ENCODE peak calls at places on chromosomes 6 and 20, in five cellular contexts. Z, A, E, P and T are unnamed samples. For H3K4me1, the result is how much of the 10 kb centered on the place peaks cover.

GRCh38 chr6:32609731-32610640 is 20.3 kb upstream of the HLA-DRB1 start:
- DNase-seq in Z (peak), A (no peak), E (no peak), P (peak), T (peak)

GRCh38 chr20:14566505-14566904 is 229.1 kb upstream of the FLRT3 start:
- DNase-seq in Z (no peak), A (no peak), E (no peak), P (no peak), T (no peak)

GRCh38 chr20:35635652-35636051 is 20.0 kb downstream of the SPAG4 start:
- DNase-seq in Z (no peak), A (no peak), E (no peak), P (no peak), T (no peak)

GRCh38 chr20:53819973-53820451 is 226.4 kb upstream of the ZNF217 start:
- DNase-seq in Z (no peak), A (peak), E (no peak), P (no peak), T (peak)

GRCh38 chr20:18686696-18687095 is 98.8 kb downstream of the DTD1 start:
- DNase-seq in Z (no peak), A (no peak), E (no peak), P (no peak), T (no peak)

GRCh38 chr6:6741264-6741663 is 152.7 kb downstream of the LY86 start:
- DNase-seq in Z (no peak), A (no peak), E (no peak), P (no peak), T (no peak)

GRCh38 chr20:40866056-40866455 is 162.6 kb upstream of the TOP1 start:
- DNase-seq in Z (no peak), A (no peak), E (no peak), P (no peak), T (no peak)

GRCh38 chr6:1724616-1725015 is 114.9 kb downstream of the FOXC1 start:
- DNase-seq in Z (peak), A (peak), E (peak), P (no peak), T (peak)

GRCh38 chr6:4133941-4134838 is 1.2 kb downstream of the ECI2 start:
- DNase-seq in Z (peak), A (peak), E (peak), P (peak), T (no peak)

GRCh38 chr6:147067184-147067583 is 137.0 kb upstream of the STXBP5 start:
- DNase-seq in Z (no peak), A (no peak), E (no peak), P (no peak), T (no peak)

GRCh38 chr6:35253249-35253648 is 6.3 kb upstream of the ZNF76 start:
- DNase-seq in Z (no peak), A (no peak), E (no peak), P (no peak), T (no peak)

GRCh38 chr6:104574135-104574750 is 285.5 kb downstream of the HACE1 start:
- DNase-seq in Z (no peak), A (no peak), E (no peak), P (no peak), T (no peak)

GRCh38 chr6:9439931-9440330 is 974.9 kb downstream of the TFAP2A start:
- DNase-seq in Z (no peak), A (no peak), E (no peak), P (no peak), T (no peak)

GRCh38 chr20:24419786-24420185 is 49.6 kb upstream of the SYNDIG1 start:
- DNase-seq in Z (no peak), A (no peak), E (no peak), P (no peak), T (no peak)

GRCh38 chr20:23129891-23130621 is 43.9 kb upstream of the CD93 start:
- DNase-seq in Z (peak), A (no peak), E (no peak), P (no peak), T (no peak)

GRCh38 chr6:163438940-163439335 is 24.4 kb downstream of the QKI start:
- DNase-seq in Z (peak), A (peak), E (peak), P (no peak), T (no peak)

GRCh38 chr6:3340891-3341290 is 82.1 kb downstream of the PSMG4 start:
- DNase-seq in Z (no peak), A (no peak), E (no peak), P (no peak), T (no peak)

GRCh38 chr6:104862456-104862855 is 2.7 kb upstream of the HACE1 start:
- DNase-seq in Z (no peak), A (no peak), E (no peak), P (no peak), T (no peak)

GRCh38 chr20:38304845-38305447 is 990 bp downstream of the BPI start:
- DNase-seq in Z (peak), A (peak), E (no peak), P (peak), T (no peak)

GRCh38 chr6:29504961-29505360 is 17.2 kb upstream of the MAS1L start:
- DNase-seq in Z (no peak), A (no peak), E (no peak), P (no peak), T (no peak)

GRCh38 chr6:71471718-71472117 is 183.1 kb downstream of the OGFRL1 start:
- DNase-seq in Z (no peak), A (no peak), E (no peak), P (no peak), T (no peak)

GRCh38 chr20:35333606-35334005 is 41.4 kb upstream of the FAM83C start:
- DNase-seq in Z (no peak), A (no peak), E (no peak), P (no peak), T (no peak)

GRCh38 chr6:41939091-41939847 is 2.3 kb downstream of the CCND3 start:
- DNase-seq in Z (peak), A (peak), E (peak), P (no peak), T (no peak)

GRCh38 chr6:30882764-30883475 is 1.4 kb upstream of the DDR1 start:
- DNase-seq in Z (peak), A (peak), E (no peak), P (peak), T (peak)
- TF ChIP-seq POLR2A in Z (no peak), A (no peak), E (peak), P (no peak), T (no peak)

DNA sequence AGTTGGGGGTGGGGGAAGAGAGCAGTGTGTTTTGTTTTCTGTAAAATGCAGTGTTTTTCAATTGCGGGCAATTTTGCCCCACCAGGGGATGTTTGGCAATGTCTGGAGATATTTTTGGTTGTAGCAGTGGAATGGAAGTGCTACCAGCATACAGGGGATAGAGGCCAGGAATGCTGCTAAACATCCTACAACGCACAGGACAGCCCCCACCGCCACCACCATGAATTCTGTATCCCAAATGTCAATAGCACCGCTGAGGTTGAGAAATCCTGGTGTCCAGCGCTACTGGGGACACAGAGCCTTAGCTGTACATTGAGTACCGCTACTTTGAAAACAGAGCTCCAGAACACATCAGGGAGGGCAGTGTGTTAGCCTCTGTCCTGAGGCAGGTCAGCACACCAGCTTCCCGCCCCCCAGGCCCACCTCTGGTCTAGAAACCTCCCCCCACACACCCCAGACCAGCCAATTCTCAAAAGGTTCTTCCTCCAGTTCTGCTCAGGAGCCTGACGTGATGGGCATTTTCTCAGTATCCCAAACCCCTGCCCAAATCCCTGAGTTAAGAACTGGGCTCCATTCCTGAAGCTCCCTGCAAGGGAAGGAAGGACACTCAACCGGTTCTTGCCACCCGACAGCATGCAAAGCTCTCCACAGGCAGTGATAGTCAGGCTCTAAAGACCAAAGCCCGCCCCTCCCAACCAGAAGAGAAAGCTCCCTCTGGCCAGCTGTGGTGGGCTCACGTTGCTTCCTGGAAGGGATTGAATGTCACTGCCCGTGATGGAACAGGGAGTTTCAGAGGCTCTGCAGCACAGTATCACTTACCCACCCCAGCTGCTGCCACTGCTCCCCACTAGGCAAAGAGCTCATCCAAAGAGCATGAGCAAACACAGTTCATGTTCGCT is 321.5 kb upstream of the JARID2 start:
- DNase-seq in Z (no peak), A (no peak), E (no peak), P (no peak), T (no peak)
- H3K4me1 ChIP-seq in Z (under half), A (half or more), E (under half), P (under half), T (under half)

DNA sequence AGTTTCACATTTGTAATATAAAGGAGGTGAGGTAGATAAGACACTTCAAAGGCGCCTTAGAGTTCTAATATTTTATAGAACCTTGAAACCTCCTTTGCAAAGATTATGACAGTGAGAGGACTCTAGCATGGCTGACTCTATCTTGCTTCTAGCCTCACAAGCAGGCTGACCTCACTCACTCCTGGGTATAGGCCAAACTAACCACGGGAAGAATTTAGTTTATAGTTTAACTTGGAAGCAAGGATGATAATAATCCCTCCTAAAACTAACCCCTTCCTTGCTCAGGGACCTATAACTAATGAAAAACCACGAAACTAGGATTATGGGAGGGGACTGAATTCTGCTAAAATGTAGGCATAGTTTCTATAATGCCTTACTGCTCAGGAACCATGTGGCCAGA is 84.3 kb downstream of the FILIP1 start:
- DNase-seq in Z (no peak), A (no peak), E (no peak), P (no peak), T (no peak)
- TF ChIP-seq POLR2A in Z (no peak), A (no peak), E (no peak), P (no peak), T (no peak)

GRCh38 chr20:33837096-33837830 is 26.1 kb downstream of the CHMP4B start:
- DNase-seq in Z (no peak), A (no peak), E (no peak), P (no peak), T (no peak)

GRCh38 chr20:33838035-33838864 is 27.1 kb downstream of the CHMP4B start:
- DNase-seq in Z (no peak), A (no peak), E (no peak), P (no peak), T (no peak)

GRCh38 chr20:33839591-33839990 is 28.4 kb downstream of the CHMP4B start:
- DNase-seq in Z (no peak), A (peak), E (no peak), P (no peak), T (no peak)

GRCh38 chr20:33832113-33832853 is 21.1 kb downstream of the CHMP4B start:
- DNase-seq in Z (no peak), A (no peak), E (no peak), P (no peak), T (no peak)

DNA sequence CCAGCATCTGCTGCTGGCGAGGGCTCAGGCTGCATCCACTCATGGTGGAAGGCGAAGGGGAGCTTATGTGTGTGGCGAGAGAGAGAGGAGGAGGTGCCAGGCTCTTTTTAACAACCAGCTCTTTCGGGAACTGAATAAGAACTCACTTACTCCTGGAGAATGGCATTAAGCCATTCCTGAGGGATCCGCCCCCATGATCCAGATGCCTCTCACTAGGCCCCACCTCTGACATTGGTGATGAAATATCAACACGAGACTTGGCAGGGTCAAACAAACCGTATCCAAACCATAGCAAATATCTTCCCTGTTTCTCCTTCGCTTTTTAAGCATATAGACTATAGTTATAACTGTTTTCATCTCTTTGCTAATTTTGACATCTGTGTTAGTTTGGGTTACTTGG is 24.6 kb downstream of the CHMP4B start:
- DNase-seq in Z (no peak), A (no peak), E (peak), P (no peak), T (no peak)
- H3K4me1 ChIP-seq in Z (half or more), A (half or more), E (under half), P (under half), T (under half)

GRCh38 chr6:131946992-131947955 is 3.9 kb downstream of the CCN2 start:
- DNase-seq in Z (no peak), A (no peak), E (no peak), P (no peak), T (no peak)
- TF ChIP-seq POLR2A in Z (peak), A (no peak), E (no peak), P (no peak), T (no peak)

GRCh38 chr6:56755040-56755439 is 112.4 kb upstream of the DST start:
- DNase-seq in Z (no peak), A (no peak), E (no peak), P (no peak), T (no peak)
- H3K4me1 ChIP-seq in Z (under half), A (half or more), E (under half), P (half or more), T (under half)

GRCh38 chr6:28161410-28162079 is 19.9 kb downstream of the ZKSCAN8 start:
- DNase-seq in Z (peak), A (peak), E (peak), P (peak), T (peak)
- TF ChIP-seq POLR2A in Z (no peak), A (no peak), E (no peak), P (no peak), T (no peak)

GRCh38 chr6:166461821-166462460 is 79.2 kb upstream of the MPC1 start:
- DNase-seq in Z (peak), A (no peak), E (no peak), P (no peak), T (no peak)

GRCh38 chr6:166460473-166461437 is 78.0 kb upstream of the MPC1 start:
- DNase-seq in Z (peak), A (no peak), E (no peak), P (no peak), T (no peak)

GRCh38 chr6:166462461-166463135 is 79.9 kb upstream of the MPC1 start:
- DNase-seq in Z (no peak), A (no peak), E (peak), P (no peak), T (no peak)

GRCh38 chr6:166459272-166459671 is 76.5 kb upstream of the MPC1 start:
- DNase-seq in Z (no peak), A (no peak), E (no peak), P (no peak), T (no peak)

DNA sequence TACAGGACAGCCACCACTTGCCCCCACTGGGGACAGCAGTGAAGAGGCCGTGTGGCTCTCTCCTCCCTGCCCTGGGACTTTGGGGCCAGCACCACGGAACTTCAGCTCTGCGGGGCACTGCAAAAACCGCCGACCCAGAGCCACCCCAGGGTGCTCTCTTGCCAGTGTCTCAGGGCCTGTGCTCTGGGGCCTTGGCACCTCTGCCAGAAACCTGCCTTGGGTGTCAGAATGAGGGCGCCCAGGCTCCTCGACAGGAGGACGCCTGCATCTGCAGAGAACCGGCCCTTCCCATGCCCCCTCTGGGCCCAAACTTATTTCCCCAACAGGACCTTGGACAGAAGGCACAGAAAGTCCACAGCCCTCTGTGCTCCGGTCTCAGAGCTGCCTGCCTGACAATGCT is 77.2 kb upstream of the MPC1 start:
- DNase-seq in Z (no peak), A (no peak), E (peak), P (no peak), T (no peak)
- H3K4me1 ChIP-seq in Z (under half), A (under half), E (under half), P (under half), T (under half)

GRCh38 chr6:45424628-45424955 is 46.9 kb upstream of the SUPT3H start:
- DNase-seq in Z (no peak), A (no peak), E (no peak), P (no peak), T (no peak)
- TF ChIP-seq POLR2A in Z (no peak), A (no peak), E (no peak), P (no peak), T (no peak)